ENCODE peak calls at places on chromosomes 11 and 22, in nine cellular contexts. E is sigmoid colon, H is ovary, R is fibroblast of lung, L is psoas muscle, S is adrenal gland, J is MM.1S, W is transverse colon, Q is AG04450. N is an unnamed sample.

GRCh38 chr22:22242488-22242887 is 2.1 kb upstream of the VPREB1 start:
- DNase-seq in H (no peak), J (no peak), W (no peak), R (no peak), S (no peak), Q (no peak), E (no peak), L (no peak), N (no peak)

GRCh38 chr11:1758611-1759150 is 5.0 kb downstream of the CTSD start:
- DNase-seq in J (no peak), Q (no peak), L (no peak), R (no peak), W (no peak), H (no peak), E (no peak), S (no peak), N (no peak)

GRCh38 chr11:11567862-11568650 is 53.7 kb downstream of the GALNT18 start:
- DNase-seq in E (peak), L (no peak), H (no peak), R (peak), W (peak), Q (no peak), S (no peak), J (no peak), N (peak)

GRCh38 chr22:25929479-25929878 is 187.5 kb downstream of the MYO18B start:
- DNase-seq in Q (no peak), R (no peak), L (no peak), J (no peak), W (no peak), E (no peak), H (no peak), S (no peak), N (no peak)

GRCh38 chr11:95266751-95267374 is 35.9 kb upstream of the SESN3 start:
- DNase-seq in J (no peak), E (peak), L (no peak), H (no peak), Q (no peak), W (no peak), S (no peak), R (peak), N (no peak)

GRCh38 chr22:26172389-26172990 is 3.2 kb downstream of the SEZ6L start:
- DNase-seq in L (peak), Q (no peak), W (peak), H (no peak), J (peak), R (peak), E (no peak), S (peak), N (peak)

GRCh38 chr22:35914357-35914664 is 114.3 kb downstream of the RBFOX2 start:
- DNase-seq in Q (no peak), R (no peak), W (no peak), H (no peak), E (no peak), J (no peak), L (no peak), S (no peak), N (no peak)

GRCh38 chr11:31417357-31417756 is 47.7 kb downstream of the DNAJC24 start:
- DNase-seq in R (no peak), J (no peak), W (no peak), E (no peak), S (no peak), L (no peak), H (no peak), Q (no peak), N (no peak)

GRCh38 chr11:107563702-107564101 is 1.8 kb downstream of the ALKBH8 start:
- DNase-seq in W (peak), E (no peak), L (no peak), Q (no peak), S (peak), R (peak), H (peak), J (peak), N (peak)

GRCh38 chr11:61529537-61530225 is 21.1 kb downstream of the LRRC10B start:
- DNase-seq in W (no peak), Q (no peak), L (peak), R (peak), S (no peak), H (peak), J (no peak), E (no peak), N (no peak)

GRCh38 chr22:37244114-37244921 is at the start of gene RAC2:
- DNase-seq in Q (no peak), E (peak), J (peak), S (no peak), H (peak), W (peak), R (peak), L (peak), N (no peak)

GRCh38 chr22:17257578-17257977 is 38.3 kb upstream of the ADA2 start:
- DNase-seq in E (no peak), J (peak), W (no peak), S (no peak), Q (no peak), R (no peak), H (no peak), L (no peak), N (no peak)

GRCh38 chr11:86116386-86116726 is 47.5 kb upstream of the PICALM start:
- DNase-seq in H (no peak), W (no peak), R (peak), S (no peak), L (no peak), E (no peak), Q (peak), J (peak), N (no peak)

GRCh38 chr11:69193151-69193550 is 37.4 kb downstream of the SMIM38 start:
- DNase-seq in J (no peak), R (no peak), E (no peak), H (no peak), Q (no peak), L (no peak), W (no peak), S (no peak), N (no peak)

GRCh38 chr11:47254381-47254780 is 3.4 kb upstream of the NR1H3 start:
- DNase-seq in R (peak), Q (no peak), W (peak), J (no peak), L (peak), H (no peak), E (peak), S (peak), N (no peak)

GRCh38 chr11:61567286-61568061 is 13.4 kb downstream of the SYT7 start:
- DNase-seq in R (peak), Q (peak), J (peak), H (peak), E (peak), S (peak), L (peak), W (peak), N (peak)

GRCh38 chr11:8442301-8442700 is 151.7 kb downstream of the STK33 start:
- DNase-seq in E (no peak), H (no peak), J (no peak), R (no peak), L (no peak), Q (no peak), S (no peak), W (no peak), N (no peak)

GRCh38 chr11:73157141-73158010 is 15.3 kb upstream of the FCHSD2 start:
- DNase-seq in H (peak), Q (peak), L (peak), S (no peak), R (peak), W (peak), E (peak), J (peak), N (no peak)

GRCh38 chr11:46697303-46697702 is 3.1 kb downstream of the ARHGAP1 start:
- DNase-seq in R (no peak), W (no peak), J (no peak), L (no peak), E (no peak), S (no peak), Q (no peak), H (no peak), N (peak)

GRCh38 chr22:22714600-22715361 is 70.4 kb downstream of the GGTLC2 start:
- DNase-seq in R (no peak), S (no peak), J (no peak), Q (no peak), L (no peak), W (peak), E (no peak), H (no peak), N (no peak)

GRCh38 chr11:108871152-108871551 is 206.3 kb downstream of the DDX10 start:
- DNase-seq in R (peak), J (peak), L (no peak), Q (peak), H (peak), S (no peak), W (no peak), E (no peak), N (no peak)

GRCh38 chr11:9568854-9569587 is 4.4 kb upstream of the WEE1 start:
- DNase-seq in S (no peak), L (peak), Q (peak), J (peak), W (peak), R (peak), H (peak), E (peak), N (no peak)
- H3K4me3 ChIP-seq in S (no peak), L (no peak), Q (no peak), J (peak), W (peak), R (peak), H (no peak), E (no peak), N (no peak)

GRCh38 chr11:29634248-29634647 is 382.6 kb downstream of the KCNA4 start:
- DNase-seq in L (no peak), Q (no peak), H (no peak), J (no peak), R (no peak), S (no peak), E (no peak), W (no peak), N (no peak)
- TF ChIP-seq CTCF in L (no peak), Q (peak), H (no peak), J (peak), R (no peak), S (peak), E (no peak), W (no peak), N (no peak)

DNA sequence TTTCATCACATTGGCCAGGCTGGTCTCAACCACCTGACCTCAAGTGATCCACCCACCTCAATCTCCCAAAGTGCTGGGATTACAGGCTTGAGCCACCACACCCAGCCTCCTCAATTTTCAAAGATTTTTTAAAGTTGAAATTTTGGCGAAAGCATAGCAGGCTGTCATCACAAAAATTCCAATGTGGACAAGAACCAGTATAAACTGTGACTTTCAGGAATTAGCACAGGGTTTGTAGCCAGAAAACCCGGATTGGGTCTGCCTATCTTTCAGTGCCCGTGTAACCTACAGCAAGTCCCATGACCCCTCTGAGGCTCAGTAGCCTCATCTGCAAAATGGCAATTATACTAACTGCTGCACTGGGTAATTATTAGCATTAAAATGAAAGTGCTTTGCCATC is 80.3 kb downstream of the SGSM3 start:
- DNase-seq in W (no peak), S (no peak), J (no peak), E (no peak), R (no peak), H (no peak), Q (no peak), L (no peak), N (no peak)
- H3K27ac ChIP-seq in W (no peak), S (no peak), J (no peak), E (no peak), R (no peak), H (no peak), Q (no peak), L (no peak), N (no peak)

GRCh38 chr11:126438272-126438671 is 82.8 kb downstream of the ST3GAL4 start:
- DNase-seq in W (no peak), H (no peak), Q (no peak), L (no peak), R (no peak), E (no peak), S (no peak), J (no peak), N (no peak)

GRCh38 chr11:126440792-126441514 is 85.5 kb downstream of the ST3GAL4 start:
- DNase-seq in L (peak), S (peak), H (peak), R (peak), Q (no peak), W (peak), J (peak), E (peak), N (peak)

GRCh38 chr11:126438691-126439090 is 83.2 kb downstream of the ST3GAL4 start:
- DNase-seq in J (no peak), R (no peak), W (no peak), L (no peak), Q (no peak), S (no peak), H (no peak), E (no peak), N (no peak)

GRCh38 chr11:126442523-126442922 is 87.0 kb downstream of the ST3GAL4 start:
- DNase-seq in H (no peak), L (no peak), S (no peak), W (no peak), Q (no peak), J (no peak), R (no peak), E (no peak), N (no peak)

DNA sequence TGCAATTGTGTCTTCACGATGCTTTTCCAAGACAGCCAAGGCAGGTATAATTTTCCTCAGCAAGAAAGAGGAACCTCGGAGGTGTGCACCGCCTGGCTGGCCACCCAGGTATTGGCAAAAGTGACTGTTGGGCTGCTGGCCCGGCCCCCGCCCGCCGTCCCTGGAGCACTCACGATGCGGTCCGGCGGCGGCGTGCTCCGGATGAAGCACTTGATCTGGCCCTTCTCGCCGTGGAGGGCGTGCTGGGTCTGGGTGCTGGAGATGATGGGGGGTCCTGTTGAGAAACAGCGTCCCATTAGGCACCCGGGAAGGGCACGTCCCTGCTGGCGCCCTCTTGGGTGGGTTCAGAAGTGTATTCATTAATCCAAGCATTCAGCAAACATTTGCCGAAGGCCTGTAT is 84.8 kb downstream of the ST3GAL4 start:
- DNase-seq in S (no peak), L (no peak), W (no peak), R (no peak), H (no peak), E (no peak), Q (no peak), J (no peak), N (no peak)
- H3K4me3 ChIP-seq in S (no peak), L (no peak), W (no peak), R (no peak), H (no peak), E (no peak), Q (no peak), J (no peak), N (no peak)

GRCh38 chr11:7251836-7252682 is at the start of gene SYT9:
- DNase-seq in Q (no peak), H (peak), E (peak), L (peak), W (peak), J (peak), S (peak), R (peak), N (peak)
- TF ChIP-seq CTCF in Q (no peak), H (no peak), E (no peak), L (no peak), W (no peak), J (no peak), S (no peak), R (no peak), N (peak)

GRCh38 chr11:74278103-74278502 is 33.3 kb downstream of the P4HA3 start:
- DNase-seq in H (no peak), Q (no peak), R (no peak), E (no peak), W (no peak), L (no peak), S (no peak), J (no peak), N (no peak)

GRCh38 chr11:74276581-74276980 is 34.9 kb downstream of the P4HA3 start:
- DNase-seq in R (no peak), J (no peak), H (no peak), E (no peak), W (no peak), Q (no peak), S (no peak), L (no peak), N (no peak)

GRCh38 chr11:74278721-74279148 is 32.7 kb downstream of the P4HA3 start:
- DNase-seq in H (peak), Q (peak), E (peak), J (no peak), L (no peak), R (peak), W (peak), S (peak), N (no peak)

GRCh38 chr11:74280494-74280893 is 30.9 kb downstream of the P4HA3 start:
- DNase-seq in J (no peak), H (no peak), L (no peak), E (no peak), R (no peak), Q (no peak), S (no peak), W (no peak), N (no peak)

GRCh38 chr11:74279256-74279655 is 32.2 kb downstream of the P4HA3 start:
- DNase-seq in E (no peak), Q (no peak), S (no peak), L (no peak), H (no peak), R (peak), J (no peak), W (no peak), N (no peak)
- H3K27ac ChIP-seq in E (peak), Q (peak), S (peak), L (no peak), H (peak), R (peak), J (no peak), W (peak), N (no peak)

GRCh38 chr22:50009251-50009650 is 3.3 kb downstream of the IL17REL start:
- DNase-seq in H (no peak), W (peak), L (no peak), Q (no peak), J (no peak), R (no peak), S (no peak), E (no peak), N (no peak)

GRCh38 chr22:50010676-50011446 is 1.7 kb downstream of the IL17REL start:
- DNase-seq in S (no peak), H (no peak), R (no peak), Q (no peak), E (peak), W (peak), J (no peak), L (no peak), N (peak)

GRCh38 chr22:50009765-50010675 is 2.5 kb downstream of the IL17REL start:
- DNase-seq in E (peak), S (no peak), L (no peak), J (no peak), H (peak), Q (no peak), W (peak), R (no peak), N (peak)

GRCh38 chr22:50012201-50013181 is at the start of gene IL17REL:
- DNase-seq in H (peak), L (no peak), Q (no peak), J (no peak), E (peak), W (peak), S (no peak), R (peak), N (peak)

DNA sequence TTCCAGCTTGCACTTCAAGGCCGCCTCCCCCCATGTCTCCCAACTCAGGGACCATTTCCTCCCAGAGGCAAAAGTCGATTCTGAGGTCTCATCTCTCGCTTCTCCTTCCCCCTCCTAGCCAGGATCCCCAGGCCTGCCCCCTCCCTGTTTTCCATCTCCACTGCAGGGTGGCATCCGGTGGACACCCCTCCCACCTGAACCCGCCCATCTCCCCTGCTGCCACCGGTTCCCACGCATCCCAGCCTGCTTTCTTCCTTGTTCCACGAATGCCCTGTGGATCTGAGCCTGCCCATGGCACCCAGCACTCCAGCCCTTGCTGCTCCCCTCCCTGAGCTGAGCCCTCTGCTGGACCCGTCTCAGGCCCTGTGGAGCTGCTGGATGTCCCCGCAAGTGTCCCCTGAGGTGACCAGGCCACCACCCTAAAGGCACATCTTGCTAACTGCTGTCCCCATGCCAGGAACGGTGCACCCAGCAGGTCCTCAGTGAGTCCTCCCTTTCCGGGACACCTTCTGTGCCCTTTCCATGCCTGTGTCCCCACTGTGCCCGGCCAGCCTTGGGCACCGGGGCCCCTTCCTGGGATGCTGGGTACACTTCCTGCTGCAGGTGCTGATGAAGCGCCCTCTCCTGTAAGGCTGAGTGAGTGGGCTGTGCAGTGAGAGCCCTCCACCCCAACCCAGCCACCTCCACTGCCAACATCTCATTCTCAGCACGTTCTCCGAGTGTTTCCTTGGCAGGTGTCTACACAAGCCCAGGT is 941 bp downstream of the IL17REL start:
- DNase-seq in W (no peak), S (no peak), R (no peak), E (peak), J (no peak), H (peak), Q (no peak), L (no peak), N (no peak)
- H3K4me3 ChIP-seq in W (no peak), S (no peak), R (no peak), E (no peak), J (no peak), H (no peak), Q (no peak), L (no peak), N (no peak)

DNA sequence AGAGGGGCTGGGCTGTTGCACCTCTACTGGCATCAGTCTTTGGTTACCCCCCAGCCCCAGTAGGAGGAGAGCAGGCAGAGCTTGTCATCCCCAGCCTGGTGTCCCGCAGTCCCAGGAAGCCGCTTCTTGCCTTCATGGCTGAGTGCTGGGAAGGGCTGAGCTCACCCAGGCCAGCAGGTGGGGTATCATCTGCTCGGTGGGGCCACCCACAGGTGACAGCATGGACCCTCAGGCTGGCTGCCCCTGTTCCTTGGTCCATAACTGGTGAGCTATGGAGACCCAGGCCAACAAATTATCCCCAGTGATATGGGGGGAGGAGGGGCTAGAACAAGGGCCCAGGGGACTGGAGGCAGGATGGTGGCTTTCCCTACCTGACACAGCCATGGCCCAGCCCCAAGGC is 6.5 kb upstream of the RHOD start:
- DNase-seq in J (no peak), W (no peak), Q (no peak), H (no peak), E (no peak), L (no peak), R (no peak), S (no peak), N (no peak)
- TF ChIP-seq CTCF in J (no peak), W (no peak), Q (no peak), H (no peak), E (no peak), L (no peak), R (no peak), S (no peak), N (no peak)